ENCODE peak calls at places on chromosome 19, in nine cellular contexts. K is lower lobe of right lung; B is gastrocnemius medialis; V is cardiac muscle cell; T is right lobe of liver; J is heart left ventricle; Q is A549; U is CD8-positive, alpha-beta T cell; P is uterus. D is an unnamed sample.

GRCh38 chr19:33275933-33276619 is 26.3 kb downstream of the CEBPA start:
- DNase-seq in U (no peak), T (peak), B (no peak), Q (no peak), K (no peak), J (no peak), V (no peak), P (no peak), D (no peak)

GRCh38 chr19:50427997-50428425 is 4.7 kb upstream of the MYBPC2 start:
- DNase-seq in B (peak), Q (no peak), U (peak), P (peak), T (peak), K (peak), V (peak), J (peak), D (peak)

GRCh38 chr19:47511681-47512080 is 3.2 kb downstream of the NAPA start:
- DNase-seq in K (no peak), V (no peak), J (peak), T (no peak), U (no peak), B (peak), Q (no peak), P (peak), D (no peak)

GRCh38 chr19:55640043-55640576 is 692 bp upstream of the ZNF580 start:
- DNase-seq in P (no peak), B (peak), T (peak), K (peak), J (peak), Q (no peak), V (no peak), U (peak), D (peak)

GRCh38 chr19:58499021-58499927 is 12.5 kb downstream of the SLC27A5 start:
- DNase-seq in Q (peak), P (peak), T (peak), V (peak), U (peak), J (peak), K (peak), B (peak), D (peak)

GRCh38 chr19:48740705-48741030 is 258 bp upstream of the RASIP1 start:
- DNase-seq in P (no peak), K (no peak), V (no peak), U (no peak), B (no peak), J (no peak), T (no peak), Q (no peak), D (no peak)

GRCh38 chr19:50702870-50703829 is 16.5 kb downstream of the SHANK1 start:
- DNase-seq in B (no peak), P (no peak), T (no peak), Q (no peak), J (no peak), K (no peak), V (no peak), U (no peak), D (no peak)

GRCh38 chr19:33277434-33277833 is 24.9 kb downstream of the CEBPA start:
- DNase-seq in P (no peak), J (no peak), K (no peak), B (no peak), U (no peak), V (no peak), T (no peak), Q (no peak), D (no peak)

GRCh38 chr19:50703915-50704548 is 15.6 kb downstream of the SHANK1 start:
- DNase-seq in U (no peak), P (no peak), B (no peak), J (no peak), K (no peak), T (no peak), V (peak), Q (peak), D (no peak)

GRCh38 chr19:409006-409514 is at the start of gene C2CD4C:
- DNase-seq in Q (no peak), T (peak), U (no peak), K (peak), V (peak), P (no peak), J (peak), B (no peak), D (no peak)

GRCh38 chr19:51272183-51272817 is 21.4 kb downstream of the SIGLECL1 start:
- DNase-seq in U (no peak), T (no peak), V (no peak), K (no peak), B (no peak), J (no peak), Q (no peak), P (no peak), D (no peak)

GRCh38 chr19:1074512-1075283 is 7.7 kb downstream of the ARHGAP45 start:
- DNase-seq in T (peak), U (peak), P (peak), B (no peak), Q (peak), V (no peak), J (peak), K (peak), D (peak)

GRCh38 chr19:33904681-33905080 is 108.0 kb downstream of the KCTD15 start:
- DNase-seq in Q (no peak), T (peak), J (no peak), P (no peak), U (no peak), K (no peak), B (no peak), V (peak), D (peak)

GRCh38 chr19:49395581-49396407 is 7.7 kb downstream of the KASH5 start:
- DNase-seq in U (no peak), K (peak), T (no peak), B (no peak), V (no peak), Q (no peak), J (no peak), P (no peak), D (no peak)

GRCh38 chr19:17331254-17331558 is 3.4 kb downstream of the ANO8 start:
- DNase-seq in J (no peak), B (no peak), K (no peak), P (no peak), Q (no peak), U (no peak), T (no peak), V (no peak), D (no peak)

GRCh38 chr19:46299004-46299509 is 2.2 kb downstream of the HIF3A start:
- DNase-seq in K (peak), T (peak), P (peak), V (peak), B (peak), U (no peak), Q (peak), J (peak), D (peak)

GRCh38 chr19:35449347-35450043 is 1.4 kb downstream of the FFAR2 start:
- DNase-seq in B (no peak), V (no peak), K (no peak), P (no peak), U (no peak), Q (no peak), J (no peak), T (peak), D (no peak)

GRCh38 chr19:15154002-15154612 is 46.7 kb downstream of the NOTCH3 start:
- DNase-seq in T (no peak), J (no peak), V (peak), P (no peak), U (no peak), K (no peak), Q (peak), B (no peak), D (no peak)

GRCh38 chr19:31290926-31291590 is 58.2 kb downstream of the TSHZ3 start:
- DNase-seq in B (no peak), K (no peak), T (no peak), U (no peak), P (no peak), Q (no peak), V (no peak), J (no peak), D (no peak)

GRCh38 chr19:55452381-55453325 is 8.8 kb downstream of the ISOC2 start:
- DNase-seq in U (peak), J (peak), V (peak), B (peak), K (no peak), P (peak), Q (peak), T (no peak), D (no peak)

GRCh38 chr19:12774588-12775555 is at the start of gene HOOK2:
- DNase-seq in J (peak), V (no peak), K (peak), T (peak), B (peak), Q (no peak), U (peak), P (peak), D (peak)

GRCh38 chr19:21604351-21604926 is 99.0 kb downstream of the ZNF429 start:
- DNase-seq in U (no peak), K (no peak), Q (no peak), V (peak), J (no peak), P (no peak), B (no peak), T (no peak), D (peak)

GRCh38 chr19:50842130-50842529 is 8.8 kb upstream of the KLK15 start:
- DNase-seq in K (no peak), B (no peak), U (no peak), J (no peak), V (no peak), T (no peak), P (no peak), Q (no peak), D (no peak)

GRCh38 chr19:10554760-10555612 is 10.8 kb downstream of the KRI1 start:
- DNase-seq in Q (no peak), V (no peak), T (no peak), J (no peak), B (no peak), P (no peak), U (no peak), K (no peak), D (peak)
- H3K27ac ChIP-seq in Q (no peak), V (peak), T (no peak), J (no peak), B (no peak), P (no peak), U (peak), K (no peak), D (no peak)

GRCh38 chr19:3115916-3116602 is 19.8 kb upstream of the GNA15 start:
- DNase-seq in B (no peak), P (no peak), U (peak), V (no peak), K (no peak), T (peak), Q (no peak), J (peak), D (no peak)
- H3K27ac ChIP-seq in B (no peak), P (no peak), U (no peak), V (no peak), K (no peak), T (no peak), Q (peak), J (no peak), D (no peak)

DNA sequence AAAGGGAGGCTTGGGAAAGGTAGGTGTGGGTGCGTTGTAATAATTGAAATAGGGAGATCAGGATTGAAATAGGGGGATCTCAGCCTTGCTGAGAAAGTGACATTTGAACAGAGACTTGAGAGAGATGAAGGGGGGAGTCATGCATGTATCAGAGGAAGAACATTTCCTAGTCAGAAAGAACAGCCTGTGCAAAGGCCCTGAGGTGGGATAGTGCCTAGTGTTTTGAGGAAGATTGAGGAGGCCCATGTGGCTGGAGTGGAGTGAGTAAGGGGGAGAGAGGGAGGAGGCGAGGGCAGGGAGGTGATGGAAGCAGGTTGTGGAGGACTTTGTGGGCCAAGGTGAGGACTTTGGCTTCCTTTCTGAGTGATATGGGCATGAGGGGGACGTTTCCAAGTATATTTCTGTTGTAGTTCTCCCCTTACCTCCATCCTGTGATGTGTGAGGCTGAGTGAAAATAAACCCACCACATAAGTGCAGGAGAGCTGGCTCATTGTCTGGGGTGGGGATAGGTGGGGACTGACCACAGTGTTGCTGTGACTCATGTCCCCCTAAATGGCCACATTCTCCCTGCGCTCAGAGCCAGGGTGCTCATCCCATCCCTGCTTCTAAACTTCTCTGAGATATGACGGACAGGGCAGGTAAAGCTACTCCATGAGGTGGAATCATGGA is 17.8 kb downstream of the ACTL9 start:
- DNase-seq in V (no peak), B (no peak), Q (no peak), T (no peak), U (no peak), K (no peak), P (no peak), J (no peak), D (no peak)
- H3K27ac ChIP-seq in V (no peak), B (no peak), Q (no peak), T (no peak), U (no peak), K (no peak), P (no peak), J (no peak), D (no peak)

GRCh38 chr19:14119644-14120496 is 2.3 kb upstream of the PRKACA start:
- DNase-seq in B (no peak), V (no peak), J (no peak), Q (no peak), P (no peak), K (no peak), T (no peak), U (no peak), D (no peak)
- H3K27ac ChIP-seq in B (peak), V (peak), J (peak), Q (peak), P (peak), K (peak), T (peak), U (no peak), D (no peak)

DNA sequence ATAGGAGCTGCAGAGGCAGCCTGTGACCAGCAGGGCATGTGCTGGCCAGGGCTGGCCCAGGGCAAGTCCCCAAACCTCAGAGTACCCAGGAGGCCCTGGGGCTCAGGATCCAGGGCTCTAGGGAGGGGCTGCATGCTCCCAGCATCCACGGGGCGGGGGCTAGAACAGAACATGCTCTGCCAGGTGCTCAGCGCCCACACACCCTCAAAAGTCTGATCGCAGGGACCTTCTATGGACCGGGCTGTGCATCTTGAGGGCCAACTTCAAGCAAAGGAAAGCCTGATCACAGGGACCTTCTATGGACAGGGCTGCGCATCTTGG is 33.5 kb downstream of the ELL start:
- DNase-seq in V (no peak), B (peak), T (no peak), Q (peak), U (no peak), P (no peak), J (no peak), K (no peak), D (no peak)
- H3K27ac ChIP-seq in V (peak), B (peak), T (peak), Q (peak), U (no peak), P (no peak), J (no peak), K (no peak), D (no peak)

GRCh38 chr19:38564981-38565685 is 52.6 kb downstream of the MAP4K1 start:
- DNase-seq in Q (no peak), U (no peak), V (no peak), T (no peak), J (no peak), B (no peak), K (no peak), P (no peak), D (no peak)
- H3K27ac ChIP-seq in Q (peak), U (no peak), V (no peak), T (no peak), J (no peak), B (no peak), K (no peak), P (no peak), D (no peak)

DNA sequence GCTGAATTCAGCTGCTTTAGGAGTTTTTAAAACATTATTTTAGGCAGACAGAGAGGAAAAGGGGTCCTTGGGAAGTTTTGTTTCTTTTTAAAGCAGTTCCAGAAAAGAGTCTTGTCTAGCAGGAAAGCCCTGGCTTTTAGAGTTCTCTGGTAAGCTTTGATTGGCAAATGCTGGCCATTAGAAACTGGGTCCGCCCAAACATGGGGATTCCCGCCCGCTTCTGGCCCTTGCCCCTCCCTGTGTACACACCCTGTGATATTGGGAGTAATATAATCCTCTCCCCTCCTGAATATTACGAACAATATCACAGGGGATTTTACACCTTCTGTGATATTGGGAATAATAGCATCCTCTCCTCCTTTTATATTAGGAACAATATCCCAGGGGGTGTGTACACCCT is 58.9 kb downstream of the ERICH4 start:
- DNase-seq in J (no peak), B (no peak), Q (no peak), K (no peak), V (no peak), T (no peak), P (no peak), U (no peak), D (no peak)
- H3K27ac ChIP-seq in J (peak), B (no peak), Q (peak), K (peak), V (no peak), T (no peak), P (peak), U (no peak), D (no peak)

GRCh38 chr19:8366961-8367326 is 3.0 kb downstream of the ANGPTL4 start:
- DNase-seq in V (no peak), Q (no peak), T (peak), B (no peak), J (no peak), P (peak), U (no peak), K (no peak), D (no peak)

GRCh38 chr19:8370176-8371010 is 6.4 kb downstream of the ANGPTL4 start:
- DNase-seq in V (no peak), J (no peak), Q (no peak), B (no peak), P (no peak), K (peak), T (no peak), U (no peak), D (no peak)

GRCh38 chr19:8366121-8366581 is 2.2 kb downstream of the ANGPTL4 start:
- DNase-seq in U (no peak), J (no peak), V (no peak), P (no peak), K (peak), T (peak), Q (no peak), B (no peak), D (no peak)

GRCh38 chr19:8368136-8368535 is 4.2 kb downstream of the ANGPTL4 start:
- DNase-seq in Q (no peak), K (peak), P (no peak), T (no peak), J (no peak), V (no peak), U (no peak), B (no peak), D (no peak)

GRCh38 chr19:8367327-8368001 is 3.5 kb downstream of the ANGPTL4 start:
- DNase-seq in P (peak), K (peak), J (peak), B (peak), Q (no peak), V (peak), T (peak), U (no peak), D (peak)
- H3K27ac ChIP-seq in P (peak), K (peak), J (peak), B (peak), Q (peak), V (no peak), T (peak), U (no peak), D (no peak)

DNA sequence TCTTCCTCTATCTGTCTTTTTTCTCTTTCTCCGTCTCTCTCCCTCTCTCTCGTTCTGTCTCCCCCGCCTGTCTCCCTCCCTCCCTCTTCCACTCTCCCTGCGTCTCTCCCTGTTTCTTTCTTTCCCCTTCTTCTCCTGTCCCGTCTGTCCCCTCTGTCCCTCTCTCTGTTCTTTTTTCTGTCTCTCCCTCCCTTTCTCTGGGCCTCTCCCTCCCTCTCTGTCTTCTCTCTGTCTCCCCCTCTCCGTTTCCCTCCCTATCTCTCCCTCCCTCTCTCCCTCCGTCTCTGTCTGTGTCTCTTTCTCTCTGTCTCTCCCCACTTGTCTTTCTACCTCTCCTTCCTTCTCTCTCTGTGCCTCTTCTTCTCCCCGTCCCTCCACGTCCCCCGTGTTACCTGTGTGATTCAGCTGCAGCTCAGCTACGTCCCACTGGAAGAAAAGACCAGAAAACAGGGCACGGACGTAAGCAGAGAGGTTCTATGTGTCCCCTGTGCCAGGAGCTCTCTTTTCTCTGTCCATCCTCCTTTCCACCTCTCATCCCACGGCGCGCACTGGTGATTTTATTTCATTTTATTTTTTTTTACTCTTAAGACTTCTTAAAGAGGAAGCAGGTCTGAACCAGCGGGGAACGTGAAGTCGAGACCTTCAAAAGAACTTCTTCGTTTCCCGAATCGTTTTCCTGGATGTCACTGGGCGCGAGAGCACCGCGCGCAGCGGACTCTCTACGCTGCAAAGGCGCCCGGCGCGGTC is 1.1 kb downstream of the CD70 start:
- DNase-seq in J (no peak), V (no peak), B (no peak), U (no peak), Q (no peak), K (no peak), P (no peak), T (no peak), D (no peak)
- H3K27ac ChIP-seq in J (no peak), V (no peak), B (no peak), U (no peak), Q (peak), K (no peak), P (no peak), T (no peak), D (no peak)